ENCODE peak calls at places on chromosome 1, in eight cellular contexts. Q, Y, D, M, C, O, G and P are unnamed samples.

GRCh38 chr1:52554756-52555155 is 1.9 kb upstream of the TUT4 start:
- DNase-seq in Q (no peak), Y (no peak), D (no peak), M (no peak), C (peak; percentile 42), O (no peak), G (no peak), P (no peak)

GRCh38 chr1:216483672-216484401 is 60.6 kb upstream of the USH2A start:
- DNase-seq in Q (no peak), Y (no peak), D (no peak), M (no peak), C (no peak), O (no peak), G (no peak), P (no peak)

GRCh38 chr1:163291461-163291860 is 30.3 kb upstream of the NUF2 start:
- DNase-seq in Q (no peak), Y (no peak), D (no peak), M (no peak), C (no peak), O (no peak), G (no peak), P (no peak)

GRCh38 chr1:54127594-54127993 is 25.2 kb downstream of the CDCP2 start:
- DNase-seq in Q (no peak), Y (no peak), D (no peak), M (no peak), C (no peak), O (no peak), G (no peak), P (no peak)

GRCh38 chr1:109989656-109990653 is 5.4 kb downstream of the AHCYL1 start:
- DNase-seq in Q (no peak), Y (no peak), D (no peak), M (no peak), C (no peak), O (no peak), G (no peak), P (no peak)

GRCh38 chr1:147748687-147749350 is 11.6 kb downstream of the GJA5 start:
- DNase-seq in Q (no peak), Y (no peak), D (no peak), M (no peak), C (no peak), O (no peak), G (no peak), P (no peak)

GRCh38 chr1:95263400-95263799 is 29.4 kb downstream of the RWDD3 start:
- DNase-seq in Q (no peak), Y (no peak), D (no peak), M (no peak), C (no peak), O (no peak), G (no peak), P (no peak)

GRCh38 chr1:60290393-60290792 is 216.8 kb upstream of the C1orf87 start:
- DNase-seq in Q (no peak), Y (no peak), D (no peak), M (no peak), C (no peak), O (no peak), G (no peak), P (no peak)

GRCh38 chr1:114259517-114260160 is 106.0 kb upstream of the SYT6 start:
- DNase-seq in Q (no peak), Y (no peak), D (no peak), M (no peak), C (no peak), O (no peak), G (no peak), P (no peak)

GRCh38 chr1:31957701-31958674 is 19.8 kb upstream of the PTP4A2 start:
- DNase-seq in Q (peak; percentile 25), Y (no peak), D (no peak), M (no peak), C (no peak), O (no peak), G (no peak), P (no peak)

GRCh38 chr1:165592945-165593823 is 37.9 kb upstream of the MGST3 start:
- DNase-seq in Q (peak; percentile 61), Y (no peak), D (peak; percentile 30), M (no peak), C (peak; percentile 75), O (peak; percentile 78), G (peak; percentile 84), P (peak; percentile 63)

GRCh38 chr1:197917813-197918646 is 858 bp downstream of the LHX9 start:
- DNase-seq in Q (no peak), Y (peak; percentile 50), D (no peak), M (peak; percentile 64), C (peak; percentile 64), O (no peak), G (no peak), P (no peak)

GRCh38 chr1:23634840-23635642 is 56.6 kb upstream of the RPL11 start:
- DNase-seq in Q (peak; percentile 59), Y (no peak), D (peak; percentile 60), M (no peak), C (peak; percentile 68), O (peak; percentile 64), G (peak; percentile 71), P (peak; percentile 44)

GRCh38 chr1:217407426-217407825 is 223.5 kb downstream of the GPATCH2 start:
- DNase-seq in Q (no peak), Y (no peak), D (no peak), M (no peak), C (no peak), O (no peak), G (no peak), P (no peak)

GRCh38 chr1:9181990-9182783 is 52.4 kb upstream of the H6PD start:
- DNase-seq in Q (peak; percentile 56), Y (peak; percentile 72), D (peak; percentile 50), M (peak; percentile 71), C (peak; percentile 66), O (no peak), G (no peak), P (no peak)

GRCh38 chr1:201899683-201900429 is 11.2 kb downstream of the SHISA4 start:
- DNase-seq in Q (no peak), Y (no peak), D (no peak), M (no peak), C (no peak), O (peak; percentile 31), G (no peak), P (no peak)
- TF ChIP-seq CTCF in Q (no peak), Y (no peak), D (no peak), M (no peak), C (no peak), O (no peak), G (no peak), P (no peak)

GRCh38 chr1:3716351-3716750 is 35.9 kb upstream of the CCDC27 start:
- DNase-seq in Q (no peak), Y (no peak), D (no peak), M (no peak), C (no peak), O (no peak), G (no peak), P (no peak)

GRCh38 chr1:3717715-3718601 is 34.3 kb upstream of the CCDC27 start:
- DNase-seq in Q (no peak), Y (no peak), D (no peak), M (no peak), C (peak; percentile 88), O (no peak), G (no peak), P (no peak)

GRCh38 chr1:3718764-3719163 is 33.5 kb upstream of the CCDC27 start:
- DNase-seq in Q (no peak), Y (no peak), D (no peak), M (no peak), C (no peak), O (no peak), G (no peak), P (no peak)

GRCh38 chr1:3714814-3715213 is 37.4 kb upstream of the CCDC27 start:
- DNase-seq in Q (no peak), Y (no peak), D (no peak), M (no peak), C (no peak), O (no peak), G (no peak), P (no peak)

DNA sequence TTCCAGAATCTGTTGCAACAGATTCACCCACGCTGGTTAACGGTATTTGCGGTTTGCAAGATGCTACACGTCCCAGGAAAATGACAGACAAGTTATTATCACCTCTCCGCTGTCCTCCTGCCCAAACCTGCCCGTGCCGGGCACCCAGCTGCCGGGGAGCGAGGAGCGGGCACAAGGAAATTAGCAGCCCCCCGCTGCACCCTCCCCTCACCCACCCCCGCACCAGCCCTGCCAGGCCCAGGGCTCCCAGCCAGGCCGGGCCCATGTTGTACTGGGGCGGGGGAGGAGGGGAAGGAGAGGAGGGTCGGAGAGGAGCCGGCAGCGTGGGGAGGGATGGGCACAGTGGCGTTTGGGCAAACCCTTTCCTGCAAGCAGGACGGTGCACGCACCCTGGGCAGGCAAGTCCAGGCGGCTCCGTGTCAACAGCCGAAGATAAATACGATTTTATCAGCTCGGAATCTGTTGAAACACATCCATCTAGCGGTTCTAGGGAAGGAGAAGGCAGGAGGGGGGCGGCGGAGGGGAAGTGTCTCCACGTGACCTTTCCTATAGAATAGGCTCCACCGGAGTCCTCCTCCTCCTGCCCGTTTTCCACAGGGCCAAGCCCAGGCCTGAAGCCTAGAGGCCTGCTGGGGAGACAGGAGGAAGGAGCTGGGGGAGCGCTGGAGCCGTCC is 35.1 kb upstream of the CCDC27 start:
- DNase-seq in Q (no peak), Y (no peak), D (no peak), M (no peak), C (no peak), O (no peak), G (no peak), P (no peak)
- H3K27ac ChIP-seq in Q (no peak overlapping the region), Y (no peak overlapping the region), D (no peak overlapping the region), M (no peak overlapping the region), C (no peak overlapping the region), O (no peak overlapping the region), G (no peak overlapping the region), P (no peak overlapping the region)

DNA sequence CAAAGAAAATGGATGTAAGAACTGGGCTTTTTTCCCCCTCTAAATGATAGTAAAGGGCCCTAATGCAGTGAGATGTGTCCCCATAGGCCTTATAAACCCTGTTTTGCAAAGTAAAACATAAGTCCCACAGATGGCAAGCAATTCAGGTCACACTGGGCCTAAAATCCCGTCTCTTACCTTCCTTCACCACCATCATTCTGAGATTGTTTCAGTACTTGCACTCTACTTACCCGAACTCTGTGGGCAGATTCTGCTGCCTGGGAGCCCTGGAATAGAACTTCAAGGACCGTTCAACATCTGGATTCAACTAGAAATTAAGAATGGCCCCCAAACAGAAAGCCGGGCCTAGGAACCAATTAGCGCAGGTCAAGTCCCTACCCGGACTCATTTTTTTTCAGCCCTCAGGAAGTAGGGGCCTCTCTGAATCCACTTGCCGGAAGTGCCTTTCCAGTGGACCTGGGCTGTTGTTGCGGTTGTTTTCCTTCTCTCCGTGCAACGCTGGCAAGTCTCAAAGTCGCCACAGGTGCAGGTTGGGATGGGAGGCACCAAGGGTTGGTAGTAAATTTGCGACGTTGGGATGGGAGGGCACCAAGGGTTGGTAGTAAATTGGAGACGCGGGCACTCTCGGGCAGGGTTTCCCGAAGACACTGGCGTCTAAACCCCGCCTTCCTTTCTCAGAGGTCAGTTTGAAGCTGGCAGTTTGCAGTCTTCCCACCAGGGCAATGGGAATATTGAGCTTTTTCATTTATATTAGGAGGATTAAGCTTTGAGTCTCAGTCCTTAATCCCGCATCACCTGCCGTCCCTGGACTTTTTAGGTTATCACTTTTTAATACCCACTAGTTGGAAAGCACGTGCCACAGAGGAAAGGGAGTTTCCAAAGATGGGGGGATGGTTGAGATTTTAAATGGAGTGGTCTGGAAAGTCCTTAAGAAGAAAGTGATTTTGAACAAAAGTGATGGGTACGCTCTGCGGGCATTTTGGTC is at the start of gene TMEM69:
- DNase-seq in Q (peak; percentile 82), Y (peak; percentile 64), D (peak; percentile 66), M (peak; percentile 82), C (peak; percentile 88), O (peak; percentile 79), G (peak; percentile 75), P (peak; percentile 76)
- TF ChIP-seq CTCF in Q (peak; percentile 32), Y (peak; percentile 21), D (peak; percentile 35), M (no peak), C (peak; percentile 19), O (no peak), G (peak; percentile 37), P (peak; percentile 33)

GRCh38 chr1:117928881-117929339 is 511 bp downstream of the GDAP2 start:
- DNase-seq in Q (peak; percentile 60), Y (peak; percentile 78), D (peak; percentile 57), M (peak; percentile 74), C (peak; percentile 82), O (peak; percentile 23), G (peak; percentile 55), P (peak; percentile 13)
- H3K27ac ChIP-seq in Q (peak overlapping the region; percentile 12), Y (peak overlapping the region; percentile 92), D (peak overlapping the region; percentile 91), M (peak overlapping the region; percentile 87), C (peak overlapping the region; percentile 51), O (peak overlapping the region; percentile 69), G (peak overlapping the region; percentile 35), P (peak overlapping the region; percentile 73)